ENCODE peak calls at places on chromosomes 5 and 9, in ten cellular contexts. One of them, this sample, is unnamed.

GRCh38 chr5:168976311-168976893 is 324.5 kb downstream of the SLIT3 start:
- DNase-seq in endodermal cell: no peak
- DNase-seq in KBM-7: no peak
- DNase-seq in stimulated activated CD4-positive, alpha-beta T cell treated with anti-CD3 and anti-CD28 coated beads, Interleukin-12 subunit alpha, Interleukin-12 subunit beta, amount 100 ng/mL, for 4 hours: no peak
- DNase-seq in right cardiac atrium: no peak
- DNase-seq in A172: no peak
- DNase-seq in AML-193: no peak
- DNase-seq in left cardiac atrium: no peak
- DNase-seq in progenitor cell of endocrine pancreas: no peak
- DNase-seq in NCI-H1105 treated with DMSO at 0.1 percent for 48 hours: no peak
- DNase-seq in this sample: no peak

GRCh38 chr5:151739395-151739794 is 19.0 kb downstream of the ATOX1 start:
- DNase-seq in endodermal cell: peak
- DNase-seq in KBM-7: no peak
- DNase-seq in stimulated activated CD4-positive, alpha-beta T cell treated with anti-CD3 and anti-CD28 coated beads, Interleukin-12 subunit alpha, Interleukin-12 subunit beta, amount 100 ng/mL, for 4 hours: no peak
- DNase-seq in right cardiac atrium: no peak
- DNase-seq in A172: no peak
- DNase-seq in AML-193: no peak
- DNase-seq in left cardiac atrium: no peak
- DNase-seq in progenitor cell of endocrine pancreas: no peak
- DNase-seq in NCI-H1105 treated with DMSO at 0.1 percent for 48 hours: no peak
- DNase-seq in this sample: no peak

GRCh38 chr5:78642701-78643100 is 5.9 kb downstream of the LHFPL2 start:
- DNase-seq in endodermal cell: no peak
- DNase-seq in KBM-7: no peak
- DNase-seq in stimulated activated CD4-positive, alpha-beta T cell treated with anti-CD3 and anti-CD28 coated beads, Interleukin-12 subunit alpha, Interleukin-12 subunit beta, amount 100 ng/mL, for 4 hours: no peak
- DNase-seq in right cardiac atrium: no peak
- DNase-seq in A172: no peak
- DNase-seq in AML-193: no peak
- DNase-seq in left cardiac atrium: no peak
- DNase-seq in progenitor cell of endocrine pancreas: no peak
- DNase-seq in NCI-H1105 treated with DMSO at 0.1 percent for 48 hours: no peak
- DNase-seq in this sample: no peak

GRCh38 chr5:127705120-127705892 is 2.1 kb downstream of the CCDC192 start:
- DNase-seq in endodermal cell: no peak
- DNase-seq in KBM-7: peak
- DNase-seq in stimulated activated CD4-positive, alpha-beta T cell treated with anti-CD3 and anti-CD28 coated beads, Interleukin-12 subunit alpha, Interleukin-12 subunit beta, amount 100 ng/mL, for 4 hours: no peak
- DNase-seq in right cardiac atrium: no peak
- DNase-seq in A172: peak
- DNase-seq in AML-193: peak
- DNase-seq in left cardiac atrium: no peak
- DNase-seq in progenitor cell of endocrine pancreas: no peak
- DNase-seq in NCI-H1105 treated with DMSO at 0.1 percent for 48 hours: no peak
- DNase-seq in this sample: no peak

GRCh38 chr9:84668204-84669007 is 1.1 kb upstream of the NTRK2 start:
- DNase-seq in endodermal cell: peak
- DNase-seq in KBM-7: peak
- DNase-seq in stimulated activated CD4-positive, alpha-beta T cell treated with anti-CD3 and anti-CD28 coated beads, Interleukin-12 subunit alpha, Interleukin-12 subunit beta, amount 100 ng/mL, for 4 hours: peak
- DNase-seq in right cardiac atrium: peak
- DNase-seq in A172: no peak
- DNase-seq in AML-193: no peak
- DNase-seq in left cardiac atrium: peak
- DNase-seq in progenitor cell of endocrine pancreas: peak
- DNase-seq in NCI-H1105 treated with DMSO at 0.1 percent for 48 hours: peak
- DNase-seq in this sample: no peak

GRCh38 chr5:108567429-108567828 is 180.3 kb upstream of the FER start:
- DNase-seq in endodermal cell: no peak
- DNase-seq in KBM-7: no peak
- DNase-seq in stimulated activated CD4-positive, alpha-beta T cell treated with anti-CD3 and anti-CD28 coated beads, Interleukin-12 subunit alpha, Interleukin-12 subunit beta, amount 100 ng/mL, for 4 hours: no peak
- DNase-seq in right cardiac atrium: no peak
- DNase-seq in A172: no peak
- DNase-seq in AML-193: no peak
- DNase-seq in left cardiac atrium: no peak
- DNase-seq in progenitor cell of endocrine pancreas: no peak
- DNase-seq in NCI-H1105 treated with DMSO at 0.1 percent for 48 hours: no peak
- DNase-seq in this sample: no peak

GRCh38 chr9:36148652-36149051 is 12.1 kb downstream of the GLIPR2 start:
- DNase-seq in endodermal cell: no peak
- DNase-seq in KBM-7: no peak
- DNase-seq in stimulated activated CD4-positive, alpha-beta T cell treated with anti-CD3 and anti-CD28 coated beads, Interleukin-12 subunit alpha, Interleukin-12 subunit beta, amount 100 ng/mL, for 4 hours: peak
- DNase-seq in right cardiac atrium: peak
- DNase-seq in A172: peak
- DNase-seq in AML-193: peak
- DNase-seq in left cardiac atrium: peak
- DNase-seq in progenitor cell of endocrine pancreas: no peak
- DNase-seq in NCI-H1105 treated with DMSO at 0.1 percent for 48 hours: no peak
- DNase-seq in this sample: peak

GRCh38 chr9:70609542-70610286 is 195.3 kb upstream of the KLF9 start:
- DNase-seq in endodermal cell: no peak
- DNase-seq in KBM-7: no peak
- DNase-seq in stimulated activated CD4-positive, alpha-beta T cell treated with anti-CD3 and anti-CD28 coated beads, Interleukin-12 subunit alpha, Interleukin-12 subunit beta, amount 100 ng/mL, for 4 hours: no peak
- DNase-seq in right cardiac atrium: no peak
- DNase-seq in A172: peak
- DNase-seq in AML-193: no peak
- DNase-seq in left cardiac atrium: peak
- DNase-seq in progenitor cell of endocrine pancreas: no peak
- DNase-seq in NCI-H1105 treated with DMSO at 0.1 percent for 48 hours: no peak
- DNase-seq in this sample: no peak

GRCh38 chr9:33117306-33117705 is 40.8 kb upstream of the SMU1 start:
- DNase-seq in endodermal cell: no peak
- DNase-seq in KBM-7: peak
- DNase-seq in stimulated activated CD4-positive, alpha-beta T cell treated with anti-CD3 and anti-CD28 coated beads, Interleukin-12 subunit alpha, Interleukin-12 subunit beta, amount 100 ng/mL, for 4 hours: no peak
- DNase-seq in right cardiac atrium: no peak
- DNase-seq in A172: peak
- DNase-seq in AML-193: no peak
- DNase-seq in left cardiac atrium: no peak
- DNase-seq in progenitor cell of endocrine pancreas: no peak
- DNase-seq in NCI-H1105 treated with DMSO at 0.1 percent for 48 hours: no peak
- DNase-seq in this sample: no peak

GRCh38 chr5:116583085-116583766 is 8.6 kb upstream of the SEMA6A start:
- DNase-seq in endodermal cell: no peak
- DNase-seq in KBM-7: no peak
- DNase-seq in stimulated activated CD4-positive, alpha-beta T cell treated with anti-CD3 and anti-CD28 coated beads, Interleukin-12 subunit alpha, Interleukin-12 subunit beta, amount 100 ng/mL, for 4 hours: no peak
- DNase-seq in right cardiac atrium: no peak
- DNase-seq in A172: peak
- DNase-seq in AML-193: no peak
- DNase-seq in left cardiac atrium: no peak
- DNase-seq in progenitor cell of endocrine pancreas: no peak
- DNase-seq in NCI-H1105 treated with DMSO at 0.1 percent for 48 hours: no peak
- DNase-seq in this sample: no peak

GRCh38 chr5:142906863-142907671 is 136.9 kb downstream of the ARHGAP26 start:
- DNase-seq in endodermal cell: no peak
- DNase-seq in KBM-7: no peak
- DNase-seq in stimulated activated CD4-positive, alpha-beta T cell treated with anti-CD3 and anti-CD28 coated beads, Interleukin-12 subunit alpha, Interleukin-12 subunit beta, amount 100 ng/mL, for 4 hours: no peak
- DNase-seq in right cardiac atrium: peak
- DNase-seq in A172: no peak
- DNase-seq in AML-193: no peak
- DNase-seq in left cardiac atrium: peak
- DNase-seq in progenitor cell of endocrine pancreas: no peak
- DNase-seq in NCI-H1105 treated with DMSO at 0.1 percent for 48 hours: no peak
- DNase-seq in this sample: no peak

GRCh38 chr5:11902304-11902703 is 1.9 kb downstream of the CTNND2 start:
- DNase-seq in endodermal cell: no peak
- DNase-seq in KBM-7: no peak
- DNase-seq in stimulated activated CD4-positive, alpha-beta T cell treated with anti-CD3 and anti-CD28 coated beads, Interleukin-12 subunit alpha, Interleukin-12 subunit beta, amount 100 ng/mL, for 4 hours: no peak
- DNase-seq in right cardiac atrium: no peak
- DNase-seq in A172: no peak
- DNase-seq in AML-193: no peak
- DNase-seq in left cardiac atrium: no peak
- DNase-seq in progenitor cell of endocrine pancreas: no peak
- DNase-seq in NCI-H1105 treated with DMSO at 0.1 percent for 48 hours: no peak
- DNase-seq in this sample: no peak

GRCh38 chr9:130640681-130641080 is 23.7 kb upstream of the PRDM12 start:
- DNase-seq in endodermal cell: peak
- DNase-seq in KBM-7: no peak
- DNase-seq in stimulated activated CD4-positive, alpha-beta T cell treated with anti-CD3 and anti-CD28 coated beads, Interleukin-12 subunit alpha, Interleukin-12 subunit beta, amount 100 ng/mL, for 4 hours: no peak
- DNase-seq in right cardiac atrium: no peak
- DNase-seq in A172: no peak
- DNase-seq in AML-193: no peak
- DNase-seq in left cardiac atrium: no peak
- DNase-seq in progenitor cell of endocrine pancreas: no peak
- DNase-seq in NCI-H1105 treated with DMSO at 0.1 percent for 48 hours: no peak
- DNase-seq in this sample: no peak

GRCh38 chr9:1619915-1620705 is 395.0 kb upstream of the SMARCA2 start:
- DNase-seq in endodermal cell: no peak
- DNase-seq in KBM-7: no peak
- DNase-seq in stimulated activated CD4-positive, alpha-beta T cell treated with anti-CD3 and anti-CD28 coated beads, Interleukin-12 subunit alpha, Interleukin-12 subunit beta, amount 100 ng/mL, for 4 hours: no peak
- DNase-seq in right cardiac atrium: no peak
- DNase-seq in A172: no peak
- DNase-seq in AML-193: no peak
- DNase-seq in left cardiac atrium: no peak
- DNase-seq in progenitor cell of endocrine pancreas: no peak
- DNase-seq in NCI-H1105 treated with DMSO at 0.1 percent for 48 hours: peak
- DNase-seq in this sample: no peak

GRCh38 chr5:96256795-96257470 is 176.1 kb downstream of the PCSK1 start:
- DNase-seq in endodermal cell: no peak
- DNase-seq in KBM-7: no peak
- DNase-seq in stimulated activated CD4-positive, alpha-beta T cell treated with anti-CD3 and anti-CD28 coated beads, Interleukin-12 subunit alpha, Interleukin-12 subunit beta, amount 100 ng/mL, for 4 hours: no peak
- DNase-seq in right cardiac atrium: no peak
- DNase-seq in A172: peak
- DNase-seq in AML-193: no peak
- DNase-seq in left cardiac atrium: peak
- DNase-seq in progenitor cell of endocrine pancreas: no peak
- DNase-seq in NCI-H1105 treated with DMSO at 0.1 percent for 48 hours: no peak
- DNase-seq in this sample: no peak

GRCh38 chr9:107635137-107635802 is 145.7 kb upstream of the KLF4 start:
- DNase-seq in endodermal cell: no peak
- DNase-seq in KBM-7: no peak
- DNase-seq in stimulated activated CD4-positive, alpha-beta T cell treated with anti-CD3 and anti-CD28 coated beads, Interleukin-12 subunit alpha, Interleukin-12 subunit beta, amount 100 ng/mL, for 4 hours: no peak
- DNase-seq in right cardiac atrium: no peak
- DNase-seq in A172: no peak
- DNase-seq in AML-193: no peak
- DNase-seq in left cardiac atrium: no peak
- DNase-seq in progenitor cell of endocrine pancreas: no peak
- DNase-seq in NCI-H1105 treated with DMSO at 0.1 percent for 48 hours: no peak
- DNase-seq in this sample: no peak

GRCh38 chr9:129006328-129007034 is 21.6 kb downstream of the SH3GLB2 start:
- DNase-seq in endodermal cell: peak
- DNase-seq in KBM-7: peak
- DNase-seq in stimulated activated CD4-positive, alpha-beta T cell treated with anti-CD3 and anti-CD28 coated beads, Interleukin-12 subunit alpha, Interleukin-12 subunit beta, amount 100 ng/mL, for 4 hours: peak
- DNase-seq in right cardiac atrium: peak
- DNase-seq in A172: peak
- DNase-seq in AML-193: peak
- DNase-seq in left cardiac atrium: peak
- DNase-seq in progenitor cell of endocrine pancreas: peak
- DNase-seq in NCI-H1105 treated with DMSO at 0.1 percent for 48 hours: peak
- DNase-seq in this sample: peak

GRCh38 chr5:35849850-35850249 is 6.8 kb upstream of the IL7R start:
- DNase-seq in endodermal cell: no peak
- DNase-seq in KBM-7: no peak
- DNase-seq in stimulated activated CD4-positive, alpha-beta T cell treated with anti-CD3 and anti-CD28 coated beads, Interleukin-12 subunit alpha, Interleukin-12 subunit beta, amount 100 ng/mL, for 4 hours: no peak
- DNase-seq in right cardiac atrium: no peak
- DNase-seq in A172: no peak
- DNase-seq in AML-193: no peak
- DNase-seq in left cardiac atrium: no peak
- DNase-seq in progenitor cell of endocrine pancreas: no peak
- DNase-seq in NCI-H1105 treated with DMSO at 0.1 percent for 48 hours: no peak
- DNase-seq in this sample: no peak

GRCh38 chr5:76615759-76616158 is 7.4 kb downstream of the F2RL2 start:
- DNase-seq in endodermal cell: no peak
- DNase-seq in KBM-7: no peak
- DNase-seq in stimulated activated CD4-positive, alpha-beta T cell treated with anti-CD3 and anti-CD28 coated beads, Interleukin-12 subunit alpha, Interleukin-12 subunit beta, amount 100 ng/mL, for 4 hours: no peak
- DNase-seq in right cardiac atrium: no peak
- DNase-seq in A172: peak
- DNase-seq in AML-193: no peak
- DNase-seq in left cardiac atrium: no peak
- DNase-seq in progenitor cell of endocrine pancreas: no peak
- DNase-seq in NCI-H1105 treated with DMSO at 0.1 percent for 48 hours: no peak
- DNase-seq in this sample: no peak

GRCh38 chr9:69891696-69892095 is 71.1 kb downstream of the CFAP95 start:
- DNase-seq in endodermal cell: no peak
- DNase-seq in KBM-7: no peak
- DNase-seq in stimulated activated CD4-positive, alpha-beta T cell treated with anti-CD3 and anti-CD28 coated beads, Interleukin-12 subunit alpha, Interleukin-12 subunit beta, amount 100 ng/mL, for 4 hours: no peak
- DNase-seq in right cardiac atrium: no peak
- DNase-seq in A172: no peak
- DNase-seq in AML-193: no peak
- DNase-seq in left cardiac atrium: no peak
- DNase-seq in progenitor cell of endocrine pancreas: no peak
- DNase-seq in NCI-H1105 treated with DMSO at 0.1 percent for 48 hours: no peak
- DNase-seq in this sample: no peak

GRCh38 chr9:132946624-132947295 is 2.3 kb upstream of the TSC1 start:
- DNase-seq in endodermal cell: peak
- DNase-seq in KBM-7: no peak
- DNase-seq in stimulated activated CD4-positive, alpha-beta T cell treated with anti-CD3 and anti-CD28 coated beads, Interleukin-12 subunit alpha, Interleukin-12 subunit beta, amount 100 ng/mL, for 4 hours: no peak
- DNase-seq in right cardiac atrium: no peak
- DNase-seq in A172: peak
- DNase-seq in AML-193: no peak
- DNase-seq in left cardiac atrium: no peak
- DNase-seq in progenitor cell of endocrine pancreas: no peak
- DNase-seq in NCI-H1105 treated with DMSO at 0.1 percent for 48 hours: no peak
- DNase-seq in this sample: no peak

GRCh38 chr5:122421379-122422081 is 109.5 kb downstream of the SNCAIP start:
- DNase-seq in endodermal cell: no peak
- DNase-seq in KBM-7: no peak
- DNase-seq in stimulated activated CD4-positive, alpha-beta T cell treated with anti-CD3 and anti-CD28 coated beads, Interleukin-12 subunit alpha, Interleukin-12 subunit beta, amount 100 ng/mL, for 4 hours: no peak
- DNase-seq in right cardiac atrium: no peak
- DNase-seq in A172: no peak
- DNase-seq in AML-193: no peak
- DNase-seq in left cardiac atrium: no peak
- DNase-seq in progenitor cell of endocrine pancreas: no peak
- DNase-seq in NCI-H1105 treated with DMSO at 0.1 percent for 48 hours: no peak
- DNase-seq in this sample: no peak

GRCh38 chr9:71858812-71859211 is 52.2 kb downstream of the ABHD17B start:
- DNase-seq in endodermal cell: no peak
- DNase-seq in KBM-7: no peak
- DNase-seq in stimulated activated CD4-positive, alpha-beta T cell treated with anti-CD3 and anti-CD28 coated beads, Interleukin-12 subunit alpha, Interleukin-12 subunit beta, amount 100 ng/mL, for 4 hours: no peak
- DNase-seq in right cardiac atrium: no peak
- DNase-seq in A172: no peak
- DNase-seq in AML-193: no peak
- DNase-seq in left cardiac atrium: no peak
- DNase-seq in progenitor cell of endocrine pancreas: no peak
- DNase-seq in NCI-H1105 treated with DMSO at 0.1 percent for 48 hours: no peak
- DNase-seq in this sample: no peak

GRCh38 chr9:29556746-29557145 is 1983.5 kb upstream of the C9orf72 start:
- DNase-seq in endodermal cell: no peak
- DNase-seq in KBM-7: no peak
- DNase-seq in stimulated activated CD4-positive, alpha-beta T cell treated with anti-CD3 and anti-CD28 coated beads, Interleukin-12 subunit alpha, Interleukin-12 subunit beta, amount 100 ng/mL, for 4 hours: no peak
- DNase-seq in right cardiac atrium: no peak
- DNase-seq in A172: peak
- DNase-seq in AML-193: no peak
- DNase-seq in left cardiac atrium: no peak
- DNase-seq in progenitor cell of endocrine pancreas: no peak
- DNase-seq in NCI-H1105 treated with DMSO at 0.1 percent for 48 hours: no peak
- DNase-seq in this sample: no peak